ENCODE peak calls at places on chromosomes 6 and 20, in ten cellular contexts. J, Z, D, R, F, X, C, O, I and K are unnamed samples.
A peak's percentile ranks its signal among the peaks of the same experiment; 100 is the strongest.

GRCh38 chr6:34243131-34243771 is 5.6 kb downstream of the SMIM29 start:
- DNase-seq in J (no peak), O (peak; percentile 35), R (peak; percentile 69), C (no peak), D (no peak), Z (peak; percentile 76), X (no peak), I (no peak), F (peak; percentile 33), K (peak; percentile 28)

GRCh38 chr6:26028212-26028752 is 58.9 kb upstream of the HFE start:
- DNase-seq in I (no peak), C (no peak), Z (no peak), J (no peak), F (no peak), O (no peak), R (no peak), X (no peak), D (no peak), K (no peak)

GRCh38 chr6:36592221-36592655 is 1.9 kb upstream of the SRSF3 start:
- DNase-seq in I (peak; percentile 95), F (no peak), J (no peak), R (no peak), Z (no peak), C (no peak), D (no peak), O (no peak), X (no peak), K (no peak)

GRCh38 chr6:143015300-143015706 is 45.4 kb upstream of the AIG1 start:
- DNase-seq in C (no peak), I (peak; percentile 9), J (no peak), X (no peak), D (no peak), F (no peak), O (peak; percentile 10), R (peak; percentile 9), Z (peak; percentile 30), K (no peak)

GRCh38 chr20:51528263-51529026 is 14.1 kb downstream of the NFATC2 start:
- DNase-seq in I (no peak), J (no peak), C (no peak), D (no peak), R (no peak), Z (no peak), X (no peak), F (no peak), O (no peak), K (no peak)

GRCh38 chr6:31114970-31115849 is 610 bp downstream of the PSORS1C1 start:
- DNase-seq in D (no peak), Z (peak; percentile 68), C (no peak), X (no peak), R (peak; percentile 84), J (no peak), F (peak; percentile 37), O (peak; percentile 71), I (no peak), K (peak; percentile 66)

GRCh38 chr6:139801571-139802321 is 427.3 kb upstream of the CITED2 start:
- DNase-seq in X (peak; percentile 15), C (no peak), F (no peak), I (no peak), D (no peak), R (peak; percentile 27), J (no peak), O (peak; percentile 51), Z (peak; percentile 28), K (peak; percentile 16)

GRCh38 chr6:24227556-24227955 is 101.5 kb downstream of the NRSN1 start:
- DNase-seq in I (no peak), D (no peak), F (no peak), O (no peak), X (no peak), Z (no peak), R (no peak), C (no peak), J (no peak), K (no peak)

GRCh38 chr6:146914563-146915483 is 289.4 kb upstream of the STXBP5 start:
- DNase-seq in O (peak; percentile 84), C (peak; percentile 88), F (peak; percentile 71), Z (peak; percentile 98), J (peak; percentile 22), I (no peak), X (no peak), D (no peak), R (peak; percentile 97), K (peak; percentile 99)

GRCh38 chr20:45306431-45306982 is at the start of gene RBPJL:
- DNase-seq in J (no peak), R (peak; percentile 37), F (peak; percentile 46), I (peak; percentile 25), X (peak; percentile 55), Z (no peak), O (no peak), D (no peak), C (no peak), K (no peak)

GRCh38 chr6:46053034-46053933 is 37.6 kb upstream of the CLIC5 start:
- DNase-seq in O (no peak), R (no peak), X (peak; percentile 23), D (no peak), Z (peak; percentile 59), C (no peak), I (no peak), J (no peak), F (no peak), K (peak; percentile 37)

GRCh38 chr6:165662671-165663282 is at the start of gene PDE10A:
- DNase-seq in O (peak; percentile 12), X (peak; percentile 58), D (no peak), Z (peak; percentile 73), C (no peak), J (peak; percentile 61), R (peak; percentile 25), I (no peak), F (peak; percentile 55), K (peak; percentile 63)

GRCh38 chr6:84284428-84285033 is 57.1 kb upstream of the CEP162 start:
- DNase-seq in R (peak; percentile 32), Z (peak; percentile 37), C (no peak), X (peak; percentile 8), J (no peak), I (no peak), O (peak; percentile 24), D (peak; percentile 13), F (no peak), K (peak; percentile 37)

GRCh38 chr6:150336299-150336698 is 32.5 kb upstream of the IYD start:
- DNase-seq in O (peak; percentile 93), Z (peak; percentile 2), D (no peak), J (no peak), X (no peak), C (no peak), I (peak; percentile 22), F (no peak), R (peak; percentile 56), K (peak; percentile 37)

GRCh38 chr6:90362273-90362672 is 65.6 kb upstream of the BACH2 start:
- DNase-seq in I (no peak), X (no peak), D (no peak), O (peak; percentile 48), R (peak; percentile 60), C (peak; percentile 30), J (no peak), F (no peak), Z (peak; percentile 39), K (peak; percentile 83)

GRCh38 chr6:45326698-45327417 is 1.3 kb upstream of the RUNX2 start:
- DNase-seq in R (no peak), X (no peak), C (no peak), J (no peak), D (no peak), I (no peak), O (peak; percentile 10), Z (no peak), F (no peak), K (no peak)

GRCh38 chr6:20839624-20840023 is 305.4 kb downstream of the CDKAL1 start:
- DNase-seq in F (no peak), C (no peak), J (no peak), I (no peak), X (no peak), D (no peak), Z (no peak), O (peak; percentile 6), R (no peak), K (no peak)

DNA sequence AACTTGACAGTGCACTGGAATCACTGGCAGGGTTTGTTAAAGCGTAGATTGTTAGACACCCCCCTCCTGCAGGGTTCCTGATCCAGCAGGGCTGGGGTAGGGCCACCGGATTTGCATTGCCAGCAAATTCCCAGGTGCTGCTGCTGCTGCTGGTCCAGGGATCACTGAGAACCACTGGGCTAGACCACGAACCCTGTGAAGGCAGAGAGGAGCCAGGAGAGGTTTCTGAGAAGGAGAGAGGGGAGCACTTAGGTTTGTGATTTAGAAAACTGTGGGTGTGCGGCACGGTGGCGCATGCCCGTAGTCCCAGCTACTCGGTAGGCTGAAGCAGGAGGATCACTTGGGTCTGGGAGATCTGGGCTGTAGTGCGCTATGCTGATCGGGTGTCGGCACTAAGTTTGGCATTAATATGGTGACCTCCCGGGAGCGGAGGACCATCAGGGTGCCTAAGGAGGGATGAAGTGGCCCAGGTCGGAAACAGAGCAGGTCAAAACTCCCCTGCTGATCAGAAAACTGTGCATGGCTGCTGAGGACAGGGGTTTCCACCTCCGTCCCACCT is 53.6 kb upstream of the FAM83D start:
- DNase-seq in D (no peak), R (no peak), C (no peak), Z (no peak), O (no peak), F (no peak), X (no peak), J (no peak), I (peak; percentile 32), K (no peak)
- H3K4me3 ChIP-seq in D (no peak overlapping the region), R (no peak overlapping the region), C (no peak overlapping the region), Z (no peak overlapping the region), O (no peak overlapping the region), F (no peak overlapping the region), X (no peak overlapping the region), J (no peak overlapping the region), I (peak overlapping the region; percentile 56), K (no peak overlapping the region)

GRCh38 chr6:120320481-120321162 is 971.1 kb upstream of the MAN1A1 start:
- DNase-seq in Z (no peak), D (no peak), J (no peak), R (no peak), F (no peak), X (no peak), C (no peak), I (no peak), O (no peak), K (no peak)
- H3K4me3 ChIP-seq in Z (no peak overlapping the region), D (no peak overlapping the region), J (no peak overlapping the region), R (no peak overlapping the region), F (no peak overlapping the region), X (no peak overlapping the region), C (no peak overlapping the region), I (no peak overlapping the region), O (no peak overlapping the region), K (no peak overlapping the region)

DNA sequence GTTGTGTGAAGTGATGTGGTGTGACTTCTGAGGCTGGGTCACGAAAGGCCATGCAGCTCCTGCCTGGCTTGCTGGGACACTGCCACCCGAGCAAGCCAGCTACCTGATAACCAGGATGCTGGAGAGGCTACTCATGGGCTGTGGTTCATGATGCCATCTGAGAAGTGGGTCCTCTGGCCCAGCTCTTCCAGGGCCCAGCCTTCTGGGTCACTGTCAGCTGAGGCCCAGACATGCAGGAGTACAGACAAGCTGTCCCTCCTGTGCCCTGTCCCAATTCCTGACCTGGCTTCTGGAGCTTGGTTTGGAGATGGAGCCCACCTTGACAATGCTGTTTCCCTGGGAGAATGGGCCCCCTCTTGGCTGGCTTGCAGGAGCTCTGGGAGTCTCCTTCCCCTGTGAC is 87.0 kb downstream of the DHX35 start:
- DNase-seq in R (no peak), I (peak; percentile 6), C (no peak), Z (no peak), J (no peak), F (no peak), D (no peak), O (no peak), X (peak; percentile 27), K (no peak)
- H3K4me3 ChIP-seq in R (peak overlapping the region; percentile 92), I (no peak overlapping the region), C (peak overlapping the region; percentile 4), Z (no peak overlapping the region), J (no peak overlapping the region), F (no peak overlapping the region), D (no peak overlapping the region), O (no peak overlapping the region), X (peak overlapping the region; percentile 88), K (no peak overlapping the region)

GRCh38 chr20:61697666-61698597 is 367.7 kb downstream of the TAF4 start:
- DNase-seq in Z (no peak), C (no peak), X (no peak), D (no peak), I (no peak), O (no peak), F (no peak), R (no peak), J (no peak), K (no peak)
- H3K4me3 ChIP-seq in Z (no peak overlapping the region), C (no peak overlapping the region), X (no peak overlapping the region), D (no peak overlapping the region), I (no peak overlapping the region), O (no peak overlapping the region), F (no peak overlapping the region), R (no peak overlapping the region), J (no peak overlapping the region), K (no peak overlapping the region)